ENCODE peak calls at places on chromosomes 13 and 19, in five cellular contexts. A is LHCN-M2; C is stimulated activated CD4-positive, alpha-beta T cell treated with anti-CD3 and anti-CD28 coated beads, Interleukin-2, amount 100 ng/mL, for 48 hours; K is Caki2; X is hepatocyte. F is an unnamed sample.

GRCh38 chr13:58949646-58950045 is 1214.1 kb downstream of the DIAPH3 start:
- DNase-seq in A (peak; percentile 1), K (no peak), X (no peak), C (no peak), F (no peak)

GRCh38 chr13:114226088-114226487 is 8.6 kb upstream of the CDC16 start:
- DNase-seq in C (no peak), X (no peak), A (no peak), K (no peak), F (peak; percentile 44)

GRCh38 chr13:23918208-23918607 is 20.9 kb upstream of the C1QTNF9B start:
- DNase-seq in X (no peak), K (no peak), C (no peak), A (no peak), F (no peak)

GRCh38 chr13:72970956-72971355 is 87.8 kb upstream of the KLF5 start:
- DNase-seq in X (no peak), K (peak; percentile 6), C (no peak), A (peak; percentile 57), F (no peak)

GRCh38 chr13:36294061-36294460 is 3.6 kb downstream of the CCDC169 start:
- DNase-seq in K (no peak), A (no peak), X (no peak), C (no peak), F (no peak)

GRCh38 chr19:47319923-47320871 is 10.5 kb downstream of the C5AR1 start:
- DNase-seq in K (no peak), X (no peak), A (no peak), C (no peak), F (no peak)

GRCh38 chr19:15836345-15836594 is 20.8 kb upstream of the OR10H1 start:
- DNase-seq in A (no peak), K (no peak), C (no peak), X (no peak), F (no peak)

GRCh38 chr13:113860579-113861432 is 3.1 kb downstream of the GAS6 start:
- DNase-seq in X (peak; percentile 82), C (no peak), K (no peak), A (no peak), F (no peak)

GRCh38 chr19:11425719-11426457 is 6.8 kb upstream of the RGL3 start:
- DNase-seq in A (no peak), C (no peak), K (no peak), X (no peak), F (no peak)

GRCh38 chr13:32752997-32753606 is 166.8 kb downstream of the PDS5B start:
- DNase-seq in X (no peak), C (no peak), A (no peak), K (no peak), F (no peak)

GRCh38 chr19:44764975-44765948 is 12.4 kb upstream of the CBLC start:
- DNase-seq in A (no peak), X (peak; percentile 70), K (peak; percentile 41), C (no peak), F (no peak)

GRCh38 chr13:114071991-114072390 is 60.4 kb downstream of the RASA3 start:
- DNase-seq in A (no peak), K (no peak), C (no peak), X (no peak), F (no peak)

GRCh38 chr19:1767464-1767933 is 14.2 kb downstream of the ONECUT3 start:
- DNase-seq in A (no peak), C (peak; percentile 70), X (peak; percentile 53), K (peak; percentile 16), F (peak; percentile 69)

GRCh38 chr19:18340990-18341868 is 831 bp downstream of the PGPEP1 start:
- DNase-seq in C (peak; percentile 63), X (peak; percentile 68), K (peak; percentile 39), A (peak; percentile 55), F (peak; percentile 37)

GRCh38 chr13:113638173-113638746 is 19.7 kb downstream of the ATP4B start:
- DNase-seq in A (no peak), K (no peak), C (no peak), X (no peak), F (peak; percentile 7)

GRCh38 chr13:21399741-21400140 is 59.4 kb downstream of the ZDHHC20 start:
- DNase-seq in X (no peak), K (no peak), A (no peak), C (no peak), F (no peak)

GRCh38 chr19:46296722-46297431 is at the start of gene HIF3A:
- DNase-seq in C (no peak), A (no peak), K (no peak), X (peak; percentile 97), F (no peak)

GRCh38 chr13:75796825-75797224 is 160.7 kb downstream of the LMO7 start:
- DNase-seq in X (no peak), K (no peak), C (no peak), A (no peak), F (no peak)

GRCh38 chr13:98937911-98938381 is 39.9 kb downstream of the DOCK9 start:
- DNase-seq in C (no peak), A (no peak), K (no peak), X (no peak), F (no peak)

GRCh38 chr13:75423383-75423782 is 58.6 kb downstream of the TBC1D4 start:
- DNase-seq in K (no peak), C (no peak), X (no peak), A (no peak), F (no peak)